ENCODE peak calls at places on chromosomes 5 and 9, in seven cellular contexts. X is lower leg skin, J is body of pancreas, S is GM12892, D is NB4, N is heart left ventricle, W is HCT116. K is an unnamed sample.

GRCh38 chr5:1702318-1702717 is 97.3 kb downstream of the MRPL36 start:
- DNase-seq in X (peak), J (peak), S (no peak), D (no peak), N (no peak), W (no peak), K (no peak)

GRCh38 chr5:135568241-135568640 is 10.6 kb downstream of the CXCL14 start:
- DNase-seq in X (no peak), J (no peak), S (no peak), D (no peak), N (no peak), W (no peak), K (no peak)

GRCh38 chr9:90141723-90142122 is 500.9 kb downstream of the DIRAS2 start:
- DNase-seq in X (no peak), J (no peak), S (no peak), D (peak), N (no peak), W (no peak), K (no peak)

GRCh38 chr5:27124590-27124989 is 86.2 kb upstream of the CDH9 start:
- DNase-seq in X (no peak), J (no peak), S (no peak), D (peak), N (no peak), W (no peak), K (no peak)

GRCh38 chr5:120375248-120375647 is 88.9 kb upstream of the PRR16 start:
- DNase-seq in X (no peak), J (no peak), S (no peak), D (no peak), N (no peak), W (no peak), K (no peak)

GRCh38 chr5:85663708-85664031 is 954.1 kb upstream of the COX7C start:
- DNase-seq in X (no peak), J (no peak), S (no peak), D (no peak), N (no peak), W (no peak), K (no peak)

GRCh38 chr5:122403256-122403655 is 91.2 kb downstream of the SNCAIP start:
- DNase-seq in X (no peak), J (no peak), S (no peak), D (no peak), N (no peak), W (no peak), K (no peak)

GRCh38 chr9:136854842-136855460 is 2.8 kb downstream of the MAMDC4 start:
- DNase-seq in X (no peak), J (no peak), S (no peak), D (no peak), N (no peak), W (no peak), K (peak)

GRCh38 chr5:77679791-77680190 is 41.3 kb upstream of the OTP start:
- DNase-seq in X (no peak), J (no peak), S (no peak), D (peak), N (no peak), W (no peak), K (no peak)

GRCh38 chr5:76209297-76209696 is 126.1 kb downstream of the SV2C start:
- DNase-seq in X (no peak), J (no peak), S (no peak), D (peak), N (no peak), W (no peak), K (no peak)

GRCh38 chr9:116342071-116342470 is 188.5 kb downstream of the PAPPA start:
- DNase-seq in X (no peak), J (no peak), S (no peak), D (no peak), N (no peak), W (no peak), K (no peak)

GRCh38 chr9:105054488-105054887 is 126.5 kb upstream of the ABCA1 start:
- DNase-seq in X (no peak), J (peak), S (no peak), D (no peak), N (no peak), W (no peak), K (no peak)

GRCh38 chr9:77916410-77916819 is 115.2 kb downstream of the GNAQ start:
- DNase-seq in X (no peak), J (peak), S (no peak), D (no peak), N (no peak), W (no peak), K (peak)

GRCh38 chr5:160479926-160480325 is 58.3 kb downstream of the PTTG1 start:
- DNase-seq in X (no peak), J (no peak), S (no peak), D (no peak), N (no peak), W (no peak), K (no peak)

GRCh38 chr5:116573617-116574431 is 799 bp downstream of the SEMA6A start:
- DNase-seq in X (peak), J (peak), S (no peak), D (no peak), N (peak), W (no peak), K (no peak)

GRCh38 chr5:143557061-143557818 is 153.8 kb upstream of the NR3C1 start:
- DNase-seq in X (no peak), J (no peak), S (no peak), D (no peak), N (no peak), W (no peak), K (no peak)

GRCh38 chr5:15452780-15453179 is 47.2 kb upstream of the FBXL7 start:
- DNase-seq in X (no peak), J (no peak), S (no peak), D (no peak), N (no peak), W (no peak), K (no peak)

GRCh38 chr5:78610633-78611032 is 37.9 kb downstream of the LHFPL2 start:
- DNase-seq in X (no peak), J (no peak), S (no peak), D (no peak), N (no peak), W (no peak), K (no peak)

GRCh38 chr9:137294091-137294683 is 7.9 kb downstream of the NRARP start:
- DNase-seq in X (no peak), J (peak), S (no peak), D (peak), N (peak), W (peak), K (no peak)

GRCh38 chr9:121350993-121351561 is 19.0 kb downstream of the STOM start:
- DNase-seq in X (no peak), J (peak), S (no peak), D (no peak), N (peak), W (peak), K (peak)

GRCh38 chr9:120563044-120563443 is 16.9 kb downstream of the CDK5RAP2 start:
- DNase-seq in X (no peak), J (no peak), S (no peak), D (no peak), N (peak), W (no peak), K (no peak)

GRCh38 chr5:42645138-42645537 is 111.5 kb upstream of the CCDC152 start:
- DNase-seq in X (no peak), J (no peak), S (no peak), D (no peak), N (no peak), W (no peak), K (no peak)

GRCh38 chr9:17744786-17745185 is 165.9 kb downstream of the SH3GL2 start:
- DNase-seq in X (no peak), J (no peak), S (no peak), D (peak), N (no peak), W (no peak), K (no peak)

GRCh38 chr5:144778546-144778945 is 607.9 kb downstream of the KCTD16 start:
- DNase-seq in X (no peak), J (no peak), S (no peak), D (no peak), N (no peak), W (no peak), K (no peak)

GRCh38 chr5:13919087-13919486 is 25.4 kb downstream of the DNAH5 start:
- DNase-seq in X (no peak), J (no peak), S (no peak), D (no peak), N (no peak), W (no peak), K (no peak)

GRCh38 chr5:159286420-159287035 is 23.4 kb downstream of the UBLCP1 start:
- DNase-seq in X (no peak), J (no peak), S (no peak), D (peak), N (no peak), W (no peak), K (no peak)

GRCh38 chr9:20112367-20112766 is 323.5 kb upstream of the SLC24A2 start:
- DNase-seq in X (no peak), J (no peak), S (no peak), D (no peak), N (no peak), W (no peak), K (no peak)

GRCh38 chr5:139273572-139274264 is 19.8 kb upstream of the MATR3 start:
- DNase-seq in X (peak), J (peak), S (peak), D (peak), N (peak), W (peak), K (peak)
- TF ChIP-seq POLR2A in X (no peak), J (peak), S (peak), D (peak), N (peak), W (peak), K (peak)

GRCh38 chr5:149581192-149581861 is at the start of gene ARHGEF37:
- DNase-seq in X (peak), J (peak), S (no peak), D (no peak), N (peak), W (peak), K (peak)
- TF ChIP-seq POLR2A in X (no peak), J (peak), S (no peak), D (no peak), N (peak), W (no peak), K (peak)

GRCh38 chr9:107487521-107488399 is 1.8 kb downstream of the KLF4 start:
- DNase-seq in X (peak), J (peak), S (no peak), D (no peak), N (peak), W (no peak), K (peak)

GRCh38 chr9:107488400-107489143 is 997 bp downstream of the KLF4 start:
- DNase-seq in X (peak), J (peak), S (peak), D (peak), N (peak), W (no peak), K (peak)

GRCh38 chr9:107491081-107492053 is 1.8 kb upstream of the KLF4 start:
- DNase-seq in X (peak), J (peak), S (no peak), D (no peak), N (peak), W (no peak), K (peak)

GRCh38 chr9:107489144-107489673 is 360 bp downstream of the KLF4 start:
- DNase-seq in X (no peak), J (no peak), S (no peak), D (no peak), N (no peak), W (no peak), K (no peak)

GRCh38 chr9:107489687-107490605 is at the start of gene KLF4:
- DNase-seq in X (peak), J (peak), S (peak), D (peak), N (peak), W (peak), K (peak)
- TF ChIP-seq POLR2A in X (no peak), J (peak), S (no peak), D (peak), N (peak), W (peak), K (peak)

GRCh38 chr5:57174128-57174849 is 430 bp downstream of the GPBP1 start:
- DNase-seq in X (peak), J (peak), S (no peak), D (peak), N (peak), W (no peak), K (no peak)
- TF ChIP-seq POLR2A in X (no peak), J (no peak), S (peak), D (no peak), N (no peak), W (no peak), K (no peak)

GRCh38 chr5:132475939-132476852 is 14.4 kb downstream of the IRF1 start:
- DNase-seq in X (no peak), J (no peak), S (no peak), D (no peak), N (peak), W (no peak), K (peak)

GRCh38 chr5:132479073-132479811 is 11.3 kb downstream of the IRF1 start:
- DNase-seq in X (no peak), J (no peak), S (no peak), D (no peak), N (no peak), W (no peak), K (no peak)

GRCh38 chr5:132478498-132478855 is 12.1 kb downstream of the IRF1 start:
- DNase-seq in X (no peak), J (no peak), S (no peak), D (no peak), N (peak), W (no peak), K (no peak)

GRCh38 chr5:132476853-132477729 is 13.5 kb downstream of the IRF1 start:
- DNase-seq in X (no peak), J (no peak), S (no peak), D (no peak), N (peak), W (no peak), K (no peak)

GRCh38 chr5:132477784-132478497 is 12.6 kb downstream of the IRF1 start:
- DNase-seq in X (no peak), J (no peak), S (no peak), D (no peak), N (peak), W (no peak), K (no peak)
- TF ChIP-seq POLR2A in X (no peak), J (no peak), S (peak), D (no peak), N (no peak), W (no peak), K (no peak)

GRCh38 chr9:5832543-5833529 is at the start of gene ERMP1:
- DNase-seq in X (peak), J (peak), S (peak), D (peak), N (peak), W (peak), K (peak)
- TF ChIP-seq POLR2A in X (no peak), J (peak), S (peak), D (peak), N (peak), W (peak), K (peak)

GRCh38 chr9:124357591-124358361 is 57.5 kb downstream of the PSMB7 start:
- DNase-seq in X (no peak), J (no peak), S (no peak), D (peak), N (no peak), W (no peak), K (no peak)

GRCh38 chr9:124358617-124359016 is 56.6 kb downstream of the PSMB7 start:
- DNase-seq in X (no peak), J (no peak), S (no peak), D (no peak), N (no peak), W (no peak), K (no peak)

GRCh38 chr9:124355941-124356744 is 59.1 kb downstream of the PSMB7 start:
- DNase-seq in X (no peak), J (no peak), S (no peak), D (no peak), N (no peak), W (no peak), K (no peak)

GRCh38 chr9:124355032-124355940 is 60.0 kb downstream of the PSMB7 start:
- DNase-seq in X (peak), J (no peak), S (no peak), D (no peak), N (no peak), W (no peak), K (no peak)

DNA sequence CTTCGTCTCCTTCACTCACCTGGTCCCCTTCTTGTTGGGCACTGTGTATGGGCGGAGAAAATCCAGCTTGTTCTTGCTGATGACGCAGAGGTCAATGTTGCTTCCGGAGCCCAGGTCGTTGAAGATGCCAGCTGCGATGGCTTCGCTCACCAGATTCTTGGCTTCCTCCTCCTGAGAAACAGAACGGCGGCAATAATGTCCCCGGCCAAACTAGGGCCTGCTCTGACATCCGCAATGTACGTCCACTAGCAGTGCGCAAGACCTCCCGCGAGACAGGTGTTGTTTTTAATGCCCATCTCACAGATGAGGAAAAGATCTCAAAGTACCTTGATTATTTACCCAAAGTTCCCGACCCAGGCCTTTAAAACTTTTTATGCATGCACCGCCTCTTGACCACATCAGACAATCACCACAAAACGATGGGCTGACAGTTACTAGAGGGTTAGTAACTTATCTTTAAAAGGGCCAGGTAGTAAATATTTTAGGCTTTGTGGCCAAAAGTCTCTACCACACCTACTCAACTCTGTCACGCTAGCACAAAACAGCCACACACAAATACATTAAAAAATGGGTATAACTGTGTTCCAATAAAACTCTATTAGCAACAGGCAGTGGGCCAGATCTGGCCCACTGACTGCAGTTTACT is 58.4 kb downstream of the PSMB7 start:
- DNase-seq in X (peak), J (no peak), S (no peak), D (no peak), N (no peak), W (no peak), K (no peak)
- TF ChIP-seq POLR2A in X (no peak), J (no peak), S (no peak), D (no peak), N (no peak), W (no peak), K (no peak)

DNA sequence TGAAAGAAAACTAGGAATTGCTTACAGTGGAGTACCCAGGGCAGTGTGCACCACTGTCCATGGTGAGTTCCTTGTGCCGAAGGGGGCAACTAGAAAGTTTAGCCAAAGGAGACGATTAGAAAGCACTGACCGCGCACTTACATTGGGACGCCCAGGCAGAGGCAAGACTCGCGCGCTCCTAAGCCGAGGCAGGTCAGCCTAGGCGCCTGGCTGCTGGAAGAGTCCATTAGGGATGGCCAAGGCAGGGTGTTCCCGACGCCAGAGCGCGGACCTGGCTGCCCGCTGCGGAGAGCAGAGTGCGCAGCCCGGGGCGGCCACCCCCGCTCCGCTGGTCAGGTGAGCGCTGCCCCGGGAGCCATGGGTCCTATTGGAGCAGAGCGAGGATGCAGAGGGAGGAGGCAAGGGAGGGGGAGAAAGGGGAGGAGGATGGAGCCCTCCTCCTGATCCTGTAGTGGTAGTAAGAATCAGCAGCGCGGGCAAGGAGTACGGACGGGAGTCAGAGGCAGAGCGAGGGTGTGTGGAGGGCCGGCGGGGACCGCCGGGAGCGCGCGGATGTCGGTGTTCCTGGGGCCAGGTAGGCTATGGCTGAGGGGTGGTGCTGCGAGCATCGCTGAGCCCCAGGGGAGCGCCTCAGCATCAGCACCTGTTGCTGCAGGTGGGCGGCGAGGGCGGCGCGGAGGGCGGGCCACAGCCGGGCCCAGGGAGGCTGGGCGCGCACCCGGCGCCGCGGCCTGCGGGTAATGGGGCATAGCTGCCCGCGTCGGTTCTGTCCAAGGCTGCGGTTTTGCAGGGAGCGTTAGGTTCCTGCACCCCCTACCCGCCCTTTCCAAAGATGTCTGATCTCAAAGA is at the start of gene ADGRV1:
- DNase-seq in X (no peak), J (peak), S (peak), D (no peak), N (peak), W (peak), K (peak)
- TF ChIP-seq POLR2A in X (no peak), J (peak), S (no peak), D (no peak), N (no peak), W (no peak), K (no peak)